ENCODE peak calls at places on chromosome 15, in seven cellular contexts. One of them, this sample, is unnamed.

GRCh38 chr15:51726302-51727073 is 11.0 kb downstream of the LYSMD2 start:
- DNase-seq in HCT116: peak; percentile 85
- DNase-seq in HepG2: peak; percentile 10
- DNase-seq in K562: peak; percentile 82
- DNase-seq in SK-N-SH: peak; percentile 77
- DNase-seq in H1: peak; percentile 55
- DNase-seq in GM12878: no peak
- DNase-seq in this sample: no peak

GRCh38 chr15:21267231-21267630 is 173.1 kb downstream of the POTEB3 start:
- DNase-seq in HCT116: no peak
- DNase-seq in HepG2: no peak
- DNase-seq in K562: no peak
- DNase-seq in SK-N-SH: no peak
- DNase-seq in H1: no peak
- DNase-seq in GM12878: no peak
- DNase-seq in this sample: no peak

GRCh38 chr15:64013179-64014043 is 32.9 kb downstream of the DAPK2 start:
- DNase-seq in HCT116: no peak
- DNase-seq in HepG2: no peak
- DNase-seq in K562: peak; percentile 29
- DNase-seq in SK-N-SH: peak; percentile 28
- DNase-seq in H1: no peak
- DNase-seq in GM12878: no peak
- DNase-seq in this sample: no peak

GRCh38 chr15:80533934-80534333 is 129.8 kb downstream of the ARNT2 start:
- DNase-seq in HCT116: no peak
- DNase-seq in HepG2: no peak
- DNase-seq in K562: no peak
- DNase-seq in SK-N-SH: no peak
- DNase-seq in H1: no peak
- DNase-seq in GM12878: no peak
- DNase-seq in this sample: no peak

GRCh38 chr15:95845862-95846515 is 484.5 kb upstream of the NR2F2 start:
- DNase-seq in HCT116: no peak
- DNase-seq in HepG2: no peak
- DNase-seq in K562: no peak
- DNase-seq in SK-N-SH: no peak
- DNase-seq in H1: no peak
- DNase-seq in GM12878: no peak
- DNase-seq in this sample: no peak

GRCh38 chr15:63905558-63906265 is 72.0 kb upstream of the HERC1 start:
- DNase-seq in HCT116: no peak
- DNase-seq in HepG2: no peak
- DNase-seq in K562: no peak
- DNase-seq in SK-N-SH: no peak
- DNase-seq in H1: no peak
- DNase-seq in GM12878: no peak
- DNase-seq in this sample: no peak

GRCh38 chr15:44028349-44028748 is 166.7 kb downstream of the FRMD5 start:
- DNase-seq in HCT116: no peak
- DNase-seq in HepG2: no peak
- DNase-seq in K562: no peak
- DNase-seq in SK-N-SH: no peak
- DNase-seq in H1: no peak
- DNase-seq in GM12878: no peak
- DNase-seq in this sample: no peak

GRCh38 chr15:43133429-43134156 is at the start of gene TMEM62:
- DNase-seq in HCT116: peak; percentile 76
- DNase-seq in HepG2: peak; percentile 77
- DNase-seq in K562: peak; percentile 86
- DNase-seq in SK-N-SH: peak; percentile 90
- DNase-seq in H1: peak; percentile 78
- DNase-seq in GM12878: peak; percentile 75
- DNase-seq in this sample: peak; percentile 94

GRCh38 chr15:45128971-45129639 is 574 bp downstream of the DUOXA1 start:
- DNase-seq in HCT116: no peak
- DNase-seq in HepG2: no peak
- DNase-seq in K562: no peak
- DNase-seq in SK-N-SH: no peak
- DNase-seq in H1: no peak
- DNase-seq in GM12878: no peak
- DNase-seq in this sample: no peak

GRCh38 chr15:36109943-36110658 is 469.3 kb upstream of the CDIN1 start:
- DNase-seq in HCT116: no peak
- DNase-seq in HepG2: no peak
- DNase-seq in K562: no peak
- DNase-seq in SK-N-SH: no peak
- DNase-seq in H1: no peak
- DNase-seq in GM12878: no peak
- DNase-seq in this sample: no peak

GRCh38 chr15:33150516-33150915 is 44.0 kb downstream of the FMN1 start:
- DNase-seq in HCT116: no peak
- DNase-seq in HepG2: no peak
- DNase-seq in K562: no peak
- DNase-seq in SK-N-SH: no peak
- DNase-seq in H1: no peak
- DNase-seq in GM12878: no peak
- DNase-seq in this sample: peak; percentile 55

GRCh38 chr15:69861331-69862171 is 236.2 kb downstream of the TLE3 start:
- DNase-seq in HCT116: no peak
- DNase-seq in HepG2: no peak
- DNase-seq in K562: no peak
- DNase-seq in SK-N-SH: no peak
- DNase-seq in H1: no peak
- DNase-seq in GM12878: no peak
- DNase-seq in this sample: peak; percentile 13

GRCh38 chr15:90829942-90830440 is 38.4 kb upstream of the FURIN start:
- DNase-seq in HCT116: no peak
- DNase-seq in HepG2: no peak
- DNase-seq in K562: no peak
- DNase-seq in SK-N-SH: no peak
- DNase-seq in H1: no peak
- DNase-seq in GM12878: no peak
- DNase-seq in this sample: no peak

GRCh38 chr15:98143116-98143515 is 182.6 kb downstream of the ARRDC4 start:
- DNase-seq in HCT116: no peak
- DNase-seq in HepG2: no peak
- DNase-seq in K562: no peak
- DNase-seq in SK-N-SH: no peak
- DNase-seq in H1: no peak
- DNase-seq in GM12878: no peak
- DNase-seq in this sample: no peak

GRCh38 chr15:39934415-39935044 is 615 bp downstream of the EIF2AK4 start:
- DNase-seq in HCT116: no peak
- DNase-seq in HepG2: peak; percentile 9
- DNase-seq in K562: no peak
- DNase-seq in SK-N-SH: peak; percentile 15
- DNase-seq in H1: no peak
- DNase-seq in GM12878: no peak
- DNase-seq in this sample: peak; percentile 17

GRCh38 chr15:39403674-39404117 is 177.2 kb upstream of the THBS1 start:
- DNase-seq in HCT116: no peak
- DNase-seq in HepG2: peak; percentile 44
- DNase-seq in K562: no peak
- DNase-seq in SK-N-SH: peak; percentile 66
- DNase-seq in H1: no peak
- DNase-seq in GM12878: no peak
- DNase-seq in this sample: peak; percentile 48

GRCh38 chr15:66085128-66085527 is 168.4 kb downstream of the MEGF11 start:
- DNase-seq in HCT116: no peak
- DNase-seq in HepG2: peak; percentile 31
- DNase-seq in K562: no peak
- DNase-seq in SK-N-SH: no peak
- DNase-seq in H1: peak; percentile 79
- DNase-seq in GM12878: no peak
- DNase-seq in this sample: no peak

GRCh38 chr15:42150246-42150970 is 6.0 kb downstream of the PLA2G4F start:
- DNase-seq in HCT116: no peak
- DNase-seq in HepG2: no peak
- DNase-seq in K562: no peak
- DNase-seq in SK-N-SH: no peak
- DNase-seq in H1: no peak
- DNase-seq in GM12878: no peak
- DNase-seq in this sample: no peak

GRCh38 chr15:36079021-36079420 is 500.4 kb upstream of the CDIN1 start:
- DNase-seq in HCT116: no peak
- DNase-seq in HepG2: no peak
- DNase-seq in K562: no peak
- DNase-seq in SK-N-SH: no peak
- DNase-seq in H1: no peak
- DNase-seq in GM12878: no peak
- DNase-seq in this sample: no peak

GRCh38 chr15:79163395-79163794 is 72.8 kb upstream of the RASGRF1 start:
- DNase-seq in HCT116: no peak
- DNase-seq in HepG2: no peak
- DNase-seq in K562: no peak
- DNase-seq in SK-N-SH: no peak
- DNase-seq in H1: no peak
- DNase-seq in GM12878: no peak
- DNase-seq in this sample: no peak

GRCh38 chr15:62770752-62771151 is 271.8 kb upstream of the TPM1 start:
- DNase-seq in HCT116: peak; percentile 68
- DNase-seq in HepG2: no peak
- DNase-seq in K562: no peak
- DNase-seq in SK-N-SH: no peak
- DNase-seq in H1: no peak
- DNase-seq in GM12878: no peak
- DNase-seq in this sample: no peak

GRCh38 chr15:84826369-84826823 is 9.2 kb downstream of the ALPK3 start:
- DNase-seq in HCT116: peak; percentile 56
- DNase-seq in HepG2: peak; percentile 48
- DNase-seq in K562: peak; percentile 70
- DNase-seq in SK-N-SH: no peak
- DNase-seq in H1: peak; percentile 70
- DNase-seq in GM12878: no peak
- DNase-seq in this sample: peak; percentile 68

GRCh38 chr15:84827246-84827645 is 10.1 kb downstream of the ALPK3 start:
- DNase-seq in HCT116: no peak
- DNase-seq in HepG2: no peak
- DNase-seq in K562: no peak
- DNase-seq in SK-N-SH: no peak
- DNase-seq in H1: no peak
- DNase-seq in GM12878: no peak
- DNase-seq in this sample: no peak

GRCh38 chr15:84829428-84829827 is 12.3 kb downstream of the ALPK3 start:
- DNase-seq in HCT116: no peak
- DNase-seq in HepG2: no peak
- DNase-seq in K562: peak; percentile 60
- DNase-seq in SK-N-SH: no peak
- DNase-seq in H1: no peak
- DNase-seq in GM12878: no peak
- DNase-seq in this sample: no peak

GRCh38 chr15:84831028-84831427 is 13.9 kb downstream of the ALPK3 start:
- DNase-seq in HCT116: no peak
- DNase-seq in HepG2: no peak
- DNase-seq in K562: no peak
- DNase-seq in SK-N-SH: no peak
- DNase-seq in H1: no peak
- DNase-seq in GM12878: no peak
- DNase-seq in this sample: no peak

DNA sequence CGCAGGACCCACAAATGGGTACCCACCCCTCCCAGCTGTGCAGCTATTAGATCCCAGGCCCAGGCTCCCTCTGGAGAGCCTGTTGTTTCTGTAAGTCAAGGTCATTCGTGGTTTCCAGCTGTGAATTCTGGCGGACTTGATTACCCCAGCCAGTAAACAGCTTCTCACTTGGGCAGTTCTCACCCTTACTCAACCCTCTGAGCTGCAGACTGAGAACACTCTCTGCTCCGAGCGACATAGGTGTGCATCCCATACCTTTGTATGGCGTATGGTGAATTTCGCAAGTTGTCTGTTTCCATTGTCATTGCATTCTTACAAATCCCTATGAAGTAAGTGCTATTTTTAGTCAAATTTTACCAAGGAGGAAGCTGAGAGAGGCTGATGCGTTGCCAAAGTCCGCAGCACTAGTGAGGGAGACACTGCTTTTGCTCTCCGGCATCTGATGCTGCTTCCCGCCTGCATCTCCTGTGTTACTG is 11.3 kb downstream of the ALPK3 start:
- DNase-seq in HCT116: no peak
- DNase-seq in HepG2: no peak
- DNase-seq in K562: no peak
- DNase-seq in SK-N-SH: no peak
- DNase-seq in H1: no peak
- DNase-seq in GM12878: no peak
- DNase-seq in this sample: no peak
- TF ChIP-seq JUND in HCT116: no peak
- TF ChIP-seq JUND in HepG2: no peak
- TF ChIP-seq JUND in K562: no peak
- TF ChIP-seq JUND in SK-N-SH: no peak
- TF ChIP-seq JUND in H1: no peak
- TF ChIP-seq JUND in GM12878: no peak
- TF ChIP-seq JUND in this sample: no peak

GRCh38 chr15:99168601-99169580 is 64.0 kb downstream of the SYNM start:
- DNase-seq in HCT116: no peak
- DNase-seq in HepG2: no peak
- DNase-seq in K562: no peak
- DNase-seq in SK-N-SH: no peak
- DNase-seq in H1: peak; percentile 22
- DNase-seq in GM12878: no peak
- DNase-seq in this sample: no peak
- TF ChIP-seq JUND in HCT116: no peak
- TF ChIP-seq JUND in HepG2: no peak
- TF ChIP-seq JUND in K562: no peak
- TF ChIP-seq JUND in SK-N-SH: no peak
- TF ChIP-seq JUND in H1: no peak
- TF ChIP-seq JUND in GM12878: no peak
- TF ChIP-seq JUND in this sample: no peak

GRCh38 chr15:30885814-30886213 is 17.9 kb upstream of the FAN1 start:
- DNase-seq in HCT116: no peak
- DNase-seq in HepG2: peak; percentile 3
- DNase-seq in K562: no peak
- DNase-seq in SK-N-SH: no peak
- DNase-seq in H1: no peak
- DNase-seq in GM12878: no peak
- DNase-seq in this sample: peak; percentile 26

DNA sequence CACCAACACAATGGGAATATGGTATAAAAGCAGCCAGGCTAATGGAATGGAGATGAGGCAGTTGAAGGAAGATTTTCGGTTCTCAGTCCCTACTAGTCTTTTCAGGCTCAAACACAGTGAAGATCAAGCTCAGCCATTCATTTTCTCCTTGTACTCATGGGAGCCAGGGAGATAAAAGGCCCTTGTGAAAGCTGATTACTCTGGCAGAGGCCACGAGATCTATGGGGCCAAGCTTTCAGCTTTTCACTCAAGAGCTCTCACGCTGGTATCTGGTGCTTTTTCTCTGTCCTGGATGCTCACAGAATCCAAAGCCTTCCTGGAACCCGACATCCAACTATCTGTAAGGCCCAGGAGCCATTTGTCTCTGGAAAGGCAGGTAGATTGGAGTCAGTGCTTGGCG is 14.5 kb upstream of the FAN1 start:
- DNase-seq in HCT116: no peak
- DNase-seq in HepG2: no peak
- DNase-seq in K562: no peak
- DNase-seq in SK-N-SH: no peak
- DNase-seq in H1: no peak
- DNase-seq in GM12878: no peak
- DNase-seq in this sample: no peak
- TF ChIP-seq JUND in HCT116: no peak
- TF ChIP-seq JUND in HepG2: no peak
- TF ChIP-seq JUND in K562: no peak
- TF ChIP-seq JUND in SK-N-SH: no peak
- TF ChIP-seq JUND in H1: no peak
- TF ChIP-seq JUND in GM12878: no peak
- TF ChIP-seq JUND in this sample: no peak

GRCh38 chr15:48914717-48915116 is 36.8 kb downstream of the EID1 start:
- DNase-seq in HCT116: no peak
- DNase-seq in HepG2: no peak
- DNase-seq in K562: no peak
- DNase-seq in SK-N-SH: no peak
- DNase-seq in H1: no peak
- DNase-seq in GM12878: no peak
- DNase-seq in this sample: no peak
- TF ChIP-seq JUND in HCT116: no peak
- TF ChIP-seq JUND in HepG2: no peak
- TF ChIP-seq JUND in K562: no peak
- TF ChIP-seq JUND in SK-N-SH: no peak
- TF ChIP-seq JUND in H1: no peak
- TF ChIP-seq JUND in GM12878: no peak
- TF ChIP-seq JUND in this sample: no peak